ENCODE peak calls at places on chromosome 9, in six cellular contexts. Y, V, W, K, G and B are unnamed samples.

GRCh38 chr9:84667571-84668203 is 1.8 kb upstream of the NTRK2 start:
- DNase-seq in Y (no peak), V (no peak), W (no peak), K (peak), G (no peak), B (no peak)

GRCh38 chr9:93674580-93675335 is 98.4 kb downstream of the PHF2 start:
- DNase-seq in Y (no peak), V (peak), W (peak), K (no peak), G (no peak), B (no peak)

GRCh38 chr9:16039103-16039987 is 486.5 kb downstream of the CCDC171 start:
- DNase-seq in Y (peak), V (peak), W (no peak), K (no peak), G (no peak), B (no peak)

GRCh38 chr9:95425910-95426551 is 90.7 kb downstream of the PTCH1 start:
- DNase-seq in Y (peak), V (no peak), W (no peak), K (peak), G (no peak), B (no peak)

GRCh38 chr9:86470326-86470725 is 116.1 kb upstream of the TUT7 start:
- DNase-seq in Y (no peak), V (no peak), W (no peak), K (no peak), G (no peak), B (no peak)

GRCh38 chr9:107213561-107214028 is 69.5 kb upstream of the RAD23B start:
- DNase-seq in Y (no peak), V (no peak), W (no peak), K (no peak), G (no peak), B (no peak)

GRCh38 chr9:4055055-4055454 is 244.8 kb downstream of the GLIS3 start:
- DNase-seq in Y (no peak), V (no peak), W (no peak), K (no peak), G (no peak), B (no peak)

GRCh38 chr9:14251146-14252071 is 62.5 kb downstream of the NFIB start:
- DNase-seq in Y (peak), V (peak), W (peak), K (no peak), G (peak), B (peak)

GRCh38 chr9:24118170-24118569 is 292.1 kb upstream of the ELAVL2 start:
- DNase-seq in Y (no peak), V (no peak), W (no peak), K (no peak), G (no peak), B (no peak)

GRCh38 chr9:121634800-121635261 is 16.6 kb upstream of the DAB2IP start:
- DNase-seq in Y (no peak), V (no peak), W (no peak), K (peak), G (no peak), B (no peak)

GRCh38 chr9:69822091-69822750 is 1.6 kb downstream of the CFAP95 start:
- DNase-seq in Y (no peak), V (no peak), W (no peak), K (peak), G (no peak), B (no peak)

GRCh38 chr9:75912951-75913350 is 22.5 kb downstream of the PCSK5 start:
- DNase-seq in Y (no peak), V (no peak), W (no peak), K (no peak), G (no peak), B (no peak)

GRCh38 chr9:133184971-133185370 is 21.3 kb upstream of the GBGT1 start:
- DNase-seq in Y (peak), V (peak), W (peak), K (peak), G (no peak), B (no peak)

GRCh38 chr9:94921072-94921471 is 194.6 kb downstream of the AOPEP start:
- DNase-seq in Y (no peak), V (peak), W (no peak), K (no peak), G (no peak), B (peak)

GRCh38 chr9:73689091-73689870 is 537.6 kb downstream of the ANXA1 start:
- DNase-seq in Y (no peak), V (no peak), W (no peak), K (no peak), G (no peak), B (no peak)

GRCh38 chr9:73074176-73074708 is 77.4 kb upstream of the ANXA1 start:
- DNase-seq in Y (no peak), V (no peak), W (no peak), K (no peak), G (no peak), B (no peak)

DNA sequence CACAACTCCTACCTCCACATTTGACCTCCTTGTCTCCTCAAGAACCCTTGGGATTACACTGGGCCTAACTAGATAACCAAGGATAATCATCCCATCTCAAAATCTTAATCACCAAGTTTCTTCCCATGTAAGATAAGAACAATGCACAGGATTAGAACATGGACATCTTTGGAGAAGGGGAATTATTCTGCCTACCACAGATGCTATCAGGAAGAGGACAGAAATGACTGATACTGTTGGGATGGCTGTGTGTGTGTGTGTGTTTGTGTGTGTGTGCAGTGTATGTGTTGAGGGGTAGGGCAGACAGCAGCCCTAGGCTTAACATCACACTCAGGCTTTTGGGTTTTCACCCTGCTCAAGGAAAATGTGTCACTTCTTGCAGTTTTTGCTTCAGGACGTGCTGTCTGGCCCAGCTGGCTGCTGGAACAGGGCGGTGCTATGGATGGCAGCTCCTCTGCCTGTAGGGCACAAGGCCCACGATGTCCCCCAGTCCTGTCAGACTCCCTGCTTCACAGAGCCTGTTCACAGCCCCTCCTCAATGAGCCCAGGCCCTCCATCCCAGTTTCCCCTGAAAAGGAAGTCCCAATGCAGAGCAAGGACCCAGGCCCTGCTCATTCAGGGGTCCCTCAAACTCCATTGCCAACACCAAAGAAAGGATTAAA is 7.7 kb downstream of the CA9 start:
- DNase-seq in Y (no peak), V (no peak), W (no peak), K (no peak), G (no peak), B (no peak)
- H3K27ac ChIP-seq in Y (peak), V (peak), W (no peak), K (no peak), G (peak), B (no peak)

GRCh38 chr9:21672140-21672539 is 130.3 kb upstream of the MTAP start:
- DNase-seq in Y (no peak), V (no peak), W (no peak), K (no peak), G (no peak), B (no peak)

GRCh38 chr9:21670374-21670773 is 132.1 kb upstream of the MTAP start:
- DNase-seq in Y (no peak), V (no peak), W (no peak), K (no peak), G (no peak), B (no peak)

GRCh38 chr9:21672762-21673161 is 129.7 kb upstream of the MTAP start:
- DNase-seq in Y (no peak), V (no peak), W (no peak), K (no peak), G (no peak), B (no peak)

GRCh38 chr9:21668504-21668903 is 133.9 kb upstream of the MTAP start:
- DNase-seq in Y (no peak), V (no peak), W (no peak), K (no peak), G (no peak), B (no peak)
- TF ChIP-seq POLR2AphosphoS5 in Y (no peak), V (no peak), W (no peak), K (no peak), G (no peak), B (no peak)

GRCh38 chr9:26459959-26460358 is 432.6 kb downstream of the CAAP1 start:
- DNase-seq in Y (no peak), V (no peak), W (no peak), K (no peak), G (no peak), B (no peak)
- TF ChIP-seq EP300 in Y (no peak), V (no peak), W (no peak), K (no peak), G (no peak), B (no peak)

GRCh38 chr9:9752722-9753121 is 860.1 kb downstream of the PTPRD start:
- DNase-seq in Y (peak), V (no peak), W (no peak), K (no peak), G (no peak), B (no peak)
- H3K27ac ChIP-seq in Y (no peak), V (peak), W (no peak), K (no peak), G (peak), B (no peak)

DNA sequence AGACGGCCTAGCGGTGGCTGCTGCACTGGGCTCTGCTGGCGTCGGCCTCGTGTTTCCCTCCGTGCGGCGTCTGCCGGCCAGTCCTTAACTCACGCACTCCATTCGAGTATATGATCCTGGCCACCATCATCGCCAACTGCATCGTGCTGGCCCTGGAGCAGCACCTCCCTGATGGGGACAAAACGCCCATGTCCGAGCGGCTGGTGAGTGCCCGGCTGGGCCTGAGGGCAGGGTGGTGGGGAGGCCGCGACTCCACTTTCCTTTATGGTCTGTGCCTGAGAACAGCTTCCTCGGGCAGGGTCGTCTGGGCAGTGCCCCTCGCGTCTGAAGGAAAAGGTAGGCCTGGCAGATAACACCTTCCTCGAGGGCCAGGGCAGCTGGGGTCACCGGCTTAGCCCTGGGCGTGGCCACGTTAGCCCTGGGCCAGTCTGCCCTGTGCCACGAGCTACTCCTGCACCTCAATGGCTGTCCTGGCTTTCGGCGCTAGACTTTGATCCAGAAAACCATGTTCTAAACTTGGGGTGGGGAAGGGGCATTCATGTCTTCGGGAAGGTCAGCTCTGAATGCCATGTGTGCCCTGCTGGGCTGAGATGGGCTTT is 1.5 kb downstream of the CACNA1B start:
- DNase-seq in Y (no peak), V (no peak), W (no peak), K (no peak), G (peak), B (no peak)
- TF ChIP-seq POLR2AphosphoS5 in Y (no peak), V (no peak), W (no peak), K (no peak), G (no peak), B (no peak)